ENCODE peak calls at places on chromosome 12, in eight cellular contexts. I is stimulated activated CD4-positive, alpha-beta T cell treated with anti-CD3 and anti-CD28 coated beads, Interleukin-1b, Interleukin-23, amount 100 ng/mL, for 48 hours; N is adrenal gland; T is midbrain; E is T-helper 22 cell; Y is EH; U is mesenchymal stem cell; M is GM23248. R is an unnamed sample.

GRCh38 chr12:53756300-53757094 is 4.7 kb upstream of the CISTR start:
- DNase-seq in M (no peak), N (no peak), I (no peak), T (no peak), U (no peak), E (no peak), Y (no peak), R (no peak)

GRCh38 chr12:115394498-115395220 is 710.7 kb upstream of the TBX3 start:
- DNase-seq in N (no peak), U (peak), T (no peak), M (peak), I (no peak), Y (peak), E (no peak), R (no peak)

GRCh38 chr12:90945070-90945649 is 9.8 kb downstream of the CCER1 start:
- DNase-seq in N (no peak), T (peak), U (peak), M (peak), E (no peak), I (no peak), Y (peak), R (no peak)

GRCh38 chr12:106097011-106097410 is 41.7 kb downstream of the NUAK1 start:
- DNase-seq in U (peak), T (no peak), E (no peak), I (no peak), N (no peak), Y (peak), M (peak), R (peak)

GRCh38 chr12:913919-914718 is 35.4 kb downstream of the RAD52 start:
- DNase-seq in E (no peak), N (no peak), U (peak), I (no peak), Y (peak), T (no peak), M (peak), R (peak)

GRCh38 chr12:19224746-19225145 is 95.2 kb downstream of the PLEKHA5 start:
- DNase-seq in U (no peak), E (no peak), I (no peak), Y (no peak), N (no peak), M (no peak), T (no peak), R (no peak)

GRCh38 chr12:47077206-47078085 is 2.0 kb upstream of the PCED1B start:
- DNase-seq in U (no peak), N (no peak), Y (no peak), E (no peak), T (no peak), M (no peak), I (no peak), R (no peak)

GRCh38 chr12:122067966-122068365 is 10.6 kb upstream of the MLXIP start:
- DNase-seq in I (no peak), N (peak), T (no peak), Y (peak), M (no peak), E (no peak), U (peak), R (peak)

GRCh38 chr12:15522574-15523187 is 200.4 kb downstream of the PTPRO start:
- DNase-seq in T (peak), U (peak), Y (peak), I (no peak), E (no peak), M (peak), N (no peak), R (peak)

GRCh38 chr12:32367381-32367780 is 32.0 kb upstream of the FGD4 start:
- DNase-seq in Y (no peak), E (no peak), U (no peak), I (no peak), M (no peak), T (no peak), N (no peak), R (no peak)

GRCh38 chr12:111033281-111034147 is 113.1 kb upstream of the MYL2 start:
- DNase-seq in Y (no peak), E (no peak), N (no peak), U (no peak), T (no peak), M (no peak), I (no peak), R (no peak)

GRCh38 chr12:108320503-108321293 is 18.4 kb downstream of the CMKLR1 start:
- DNase-seq in I (no peak), M (no peak), N (no peak), U (no peak), E (no peak), T (no peak), Y (no peak), R (no peak)

GRCh38 chr12:43736921-43737440 is 21.6 kb downstream of the PUS7L start:
- DNase-seq in N (no peak), E (no peak), Y (no peak), T (no peak), I (no peak), M (no peak), U (no peak), R (no peak)

GRCh38 chr12:42985506-42985905 is 396.0 kb upstream of the PRICKLE1 start:
- DNase-seq in E (no peak), Y (no peak), M (no peak), T (no peak), N (no peak), I (no peak), U (peak), R (no peak)

GRCh38 chr12:112023759-112024396 is 10.7 kb downstream of the ERP29 start:
- DNase-seq in T (no peak), N (no peak), U (no peak), Y (no peak), I (no peak), M (no peak), E (no peak), R (no peak)

GRCh38 chr12:6553051-6553868 is 2.6 kb downstream of the IFFO1 start:
- DNase-seq in Y (peak), U (peak), T (peak), I (no peak), M (peak), E (no peak), N (peak), R (peak)

GRCh38 chr12:49410833-49411232 is 43.6 kb downstream of the SPATS2 start:
- DNase-seq in E (no peak), M (no peak), I (no peak), Y (no peak), N (no peak), T (no peak), U (no peak), R (no peak)

GRCh38 chr12:91811481-91812287 is 334.0 kb downstream of the BTG1 start:
- DNase-seq in I (peak), M (peak), T (peak), N (peak), Y (peak), U (peak), E (peak), R (peak)

GRCh38 chr12:93894391-93895095 is 217.4 kb downstream of the CRADD start:
- DNase-seq in U (no peak), N (peak), M (peak), Y (peak), E (no peak), T (peak), I (no peak), R (no peak)

GRCh38 chr12:47935196-47935595 is 28.2 kb upstream of the TMEM106C start:
- DNase-seq in Y (peak), M (peak), E (no peak), I (no peak), N (peak), T (no peak), U (peak), R (no peak)

GRCh38 chr12:10372534-10372931 is 17.3 kb downstream of the KLRK1 start:
- DNase-seq in Y (no peak), I (no peak), M (no peak), N (no peak), T (peak), E (no peak), U (no peak), R (no peak)

GRCh38 chr12:93978553-93978952 is 169.8 kb upstream of the PLXNC1 start:
- DNase-seq in Y (peak), I (no peak), E (no peak), T (no peak), M (peak), N (peak), U (peak), R (no peak)

GRCh38 chr12:2248901-2249381 is 196.2 kb downstream of the CACNA1C start:
- DNase-seq in N (no peak), U (peak), I (no peak), T (no peak), Y (peak), M (peak), E (no peak), R (peak)

GRCh38 chr12:112906712-112907414 is at the start of gene OAS1:
- DNase-seq in M (peak), N (peak), I (peak), U (peak), Y (peak), T (peak), E (no peak), R (peak)

GRCh38 chr12:106369624-106370346 is 12.2 kb downstream of the POLR3B start:
- DNase-seq in U (peak), I (no peak), T (no peak), Y (peak), M (peak), N (no peak), E (no peak), R (peak)

GRCh38 chr12:52907092-52907810 is 2.4 kb upstream of the KRT8 start:
- DNase-seq in Y (peak), M (no peak), I (no peak), T (no peak), N (peak), U (peak), E (no peak), R (peak)

GRCh38 chr12:3101309-3102022 is 24.3 kb downstream of the TSPAN9 start:
- DNase-seq in U (no peak), Y (peak), T (no peak), M (peak), N (no peak), E (no peak), I (no peak), R (no peak)

GRCh38 chr12:132953163-132953425 is 3.0 kb downstream of the ZNF605 start:
- DNase-seq in T (no peak), E (no peak), M (no peak), N (no peak), U (no peak), Y (no peak), I (no peak), R (no peak)

GRCh38 chr12:25307818-25308217 is 57.1 kb upstream of the KRAS start:
- DNase-seq in U (no peak), T (no peak), Y (peak), N (no peak), E (no peak), I (no peak), M (peak), R (no peak)